ENCODE peak calls at places on chromosomes 7 and 10, in five cellular contexts. P is Karpas-422; J is stimulated activated CD8-positive, alpha-beta memory T cell treated with anti-CD3 and anti-CD28 coated beads, Interleukin-7, amount 100 ng/mL, for 4 hours; C is H9; Q is hepatic stellate cell. W is an unnamed sample.

GRCh38 chr10:49161411-49161997 is 26.7 kb downstream of the TMEM273 start:
- DNase-seq in P (peak), J (no peak), C (peak), Q (peak), W (no peak)

GRCh38 chr7:35784332-35784731 is 16.5 kb upstream of the SEPTIN7 start:
- DNase-seq in P (no peak), J (no peak), C (no peak), Q (no peak), W (no peak)

GRCh38 chr7:78939669-78940068 is 513.8 kb downstream of the MAGI2 start:
- DNase-seq in P (no peak), J (no peak), C (no peak), Q (no peak), W (no peak)

GRCh38 chr10:1159131-1160061 is 103.2 kb downstream of the WDR37 start:
- DNase-seq in P (no peak), J (no peak), C (no peak), Q (no peak), W (no peak)

GRCh38 chr7:86202833-86203232 is 440.9 kb upstream of the GRM3 start:
- DNase-seq in P (no peak), J (no peak), C (no peak), Q (no peak), W (no peak)

GRCh38 chr7:130069179-130069977 is 956 bp upstream of the KLHDC10 start:
- DNase-seq in P (no peak), J (no peak), C (no peak), Q (no peak), W (no peak)

GRCh38 chr7:156459067-156459466 is 181.5 kb upstream of the RNF32 start:
- DNase-seq in P (peak), J (no peak), C (no peak), Q (no peak), W (no peak)

GRCh38 chr10:132158122-132158741 is 28.5 kb upstream of the DPYSL4 start:
- DNase-seq in P (peak), J (no peak), C (peak), Q (no peak), W (peak)

GRCh38 chr7:7972128-7972527 is 3.5 kb downstream of the GLCCI1 start:
- DNase-seq in P (peak), J (no peak), C (no peak), Q (no peak), W (no peak)

GRCh38 chr7:27652518-27652917 is 10.2 kb downstream of the HIBADH start:
- DNase-seq in P (no peak), J (no peak), C (no peak), Q (no peak), W (no peak)

GRCh38 chr7:26379711-26380110 is 88.0 kb downstream of the SNX10 start:
- DNase-seq in P (no peak), J (no peak), C (no peak), Q (no peak), W (no peak)

GRCh38 chr10:86321568-86321967 is 45.0 kb downstream of the GRID1 start:
- DNase-seq in P (no peak), J (no peak), C (peak), Q (no peak), W (no peak)

GRCh38 chr7:7820939-7821338 is 102.5 kb upstream of the RPA3 start:
- DNase-seq in P (peak), J (no peak), C (no peak), Q (no peak), W (no peak)

GRCh38 chr7:16646427-16647081 is 573 bp downstream of the BZW2 start:
- DNase-seq in P (peak), J (no peak), C (no peak), Q (no peak), W (no peak)

GRCh38 chr10:70344144-70344543 is 38.3 kb downstream of the LRRC20 start:
- DNase-seq in P (no peak), J (no peak), C (no peak), Q (no peak), W (no peak)

GRCh38 chr10:110568055-110568735 is 700 bp downstream of the SMC3 start:
- DNase-seq in P (peak), J (peak), C (peak), Q (no peak), W (peak)

GRCh38 chr10:48406204-48406603 is 99.7 kb downstream of the MAPK8 start:
- DNase-seq in P (no peak), J (no peak), C (no peak), Q (no peak), W (no peak)